ENCODE peak calls at places on chromosome 9, in four cellular contexts. I is fibroblast of the aortic adventitia, G is HEK293T, R is uterus. E is an unnamed sample.

GRCh38 chr9:136110082-136111061 is 8.3 kb downstream of the TMEM250 start:
- DNase-seq in I (peak), G (no peak), R (no peak), E (peak)

GRCh38 chr9:93288341-93288740 is 104.4 kb downstream of the WNK2 start:
- DNase-seq in I (no peak), G (peak), R (no peak), E (no peak)

GRCh38 chr9:4491621-4491975 is 1.3 kb downstream of the SLC1A1 start:
- DNase-seq in I (no peak), G (no peak), R (no peak), E (no peak)

GRCh38 chr9:2016411-2017208 is 1.5 kb downstream of the SMARCA2 start:
- DNase-seq in G (peak), I (peak), R (peak), E (peak)

GRCh38 chr9:70285246-70285645 is 26.5 kb downstream of the SMC5 start:
- DNase-seq in I (peak), R (peak), G (no peak), E (peak)

GRCh38 chr9:69946800-69947437 is 96.7 kb upstream of the MAMDC2 start:
- DNase-seq in R (no peak), G (no peak), I (peak), E (peak)

GRCh38 chr9:1870915-1871314 is 144.2 kb upstream of the SMARCA2 start:
- DNase-seq in I (no peak), R (no peak), G (no peak), E (no peak)

GRCh38 chr9:91992636-91993035 is 42.6 kb upstream of the ROR2 start:
- DNase-seq in G (no peak), I (peak), R (no peak), E (peak)

GRCh38 chr9:133060417-133060841 is 1.4 kb upstream of the CEL start:
- DNase-seq in G (no peak), I (no peak), R (no peak), E (no peak)

GRCh38 chr9:130243015-130243881 is 22.3 kb upstream of the HMCN2 start:
- DNase-seq in R (peak), I (peak), G (peak), E (peak)

GRCh38 chr9:136011703-136012496 is 50.7 kb upstream of the UBAC1 start:
- DNase-seq in I (peak), G (no peak), R (peak), E (peak)

GRCh38 chr9:4604678-4605095 is 57.4 kb upstream of the PLPP6 start:
- DNase-seq in R (peak), I (peak), G (peak), E (peak)

GRCh38 chr9:98694943-98695342 is 13.8 kb downstream of the GABBR2 start:
- DNase-seq in R (no peak), I (no peak), G (no peak), E (no peak)

GRCh38 chr9:2872307-2872940 is 28.5 kb upstream of the PUM3 start:
- DNase-seq in G (peak), R (no peak), I (peak), E (peak)

GRCh38 chr9:4105183-4105582 is 194.7 kb downstream of the GLIS3 start:
- DNase-seq in R (no peak), G (no peak), I (peak), E (no peak)

GRCh38 chr9:37936376-37936775 is 32.4 kb upstream of the SLC25A51 start:
- DNase-seq in R (no peak), I (no peak), G (no peak), E (no peak)

GRCh38 chr9:114051706-114052105 is 26.4 kb downstream of the AMBP start:
- DNase-seq in I (no peak), R (peak), G (no peak), E (no peak)

GRCh38 chr9:34876096-34876495 is 82.0 kb upstream of the PHF24 start:
- DNase-seq in G (no peak), I (no peak), R (no peak), E (no peak)

GRCh38 chr9:89523948-89524347 is 26.0 kb upstream of the SEMA4D start:
- DNase-seq in R (no peak), I (no peak), G (no peak), E (no peak)